ENCODE peak calls at places on chromosomes 11 and 22, in six cellular contexts. One of them, this sample, is unnamed.

GRCh38 chr22:21447694-21448402 is 19.3 kb upstream of the TMEM191C start:
- DNase-seq in fibroblast of villous mesenchyme: no peak
- DNase-seq in spleen: peak; percentile 55
- DNase-seq in fibroblast of pulmonary artery: no peak
- DNase-seq in neural progenitor cell: peak; percentile 4
- DNase-seq in cardiac fibroblast: no peak
- DNase-seq in this sample: no peak

GRCh38 chr11:18332302-18332701 is 9.9 kb downstream of the GTF2H1 start:
- DNase-seq in fibroblast of villous mesenchyme: no peak
- DNase-seq in spleen: no peak
- DNase-seq in fibroblast of pulmonary artery: no peak
- DNase-seq in neural progenitor cell: no peak
- DNase-seq in cardiac fibroblast: no peak
- DNase-seq in this sample: no peak

GRCh38 chr11:120182790-120183491 is 27.9 kb upstream of the OAF start:
- DNase-seq in fibroblast of villous mesenchyme: no peak
- DNase-seq in spleen: peak; percentile 45
- DNase-seq in fibroblast of pulmonary artery: no peak
- DNase-seq in neural progenitor cell: no peak
- DNase-seq in cardiac fibroblast: peak; percentile 45
- DNase-seq in this sample: no peak

GRCh38 chr11:32331098-32331497 is 104.2 kb downstream of the WT1 start:
- DNase-seq in fibroblast of villous mesenchyme: peak; percentile 59
- DNase-seq in spleen: no peak
- DNase-seq in fibroblast of pulmonary artery: peak; percentile 50
- DNase-seq in neural progenitor cell: no peak
- DNase-seq in cardiac fibroblast: no peak
- DNase-seq in this sample: no peak

GRCh38 chr11:32080381-32080980 is 10.4 kb upstream of the RCN1 start:
- DNase-seq in fibroblast of villous mesenchyme: peak; percentile 54
- DNase-seq in spleen: no peak
- DNase-seq in fibroblast of pulmonary artery: no peak
- DNase-seq in neural progenitor cell: no peak
- DNase-seq in cardiac fibroblast: peak; percentile 11
- DNase-seq in this sample: no peak

GRCh38 chr11:34425863-34426262 is 12.9 kb upstream of the CAT start:
- DNase-seq in fibroblast of villous mesenchyme: peak; percentile 70
- DNase-seq in spleen: no peak
- DNase-seq in fibroblast of pulmonary artery: no peak
- DNase-seq in neural progenitor cell: no peak
- DNase-seq in cardiac fibroblast: no peak
- DNase-seq in this sample: no peak

GRCh38 chr11:73270089-73270854 is 1.9 kb upstream of the P2RY6 start:
- DNase-seq in fibroblast of villous mesenchyme: no peak
- DNase-seq in spleen: no peak
- DNase-seq in fibroblast of pulmonary artery: no peak
- DNase-seq in neural progenitor cell: no peak
- DNase-seq in cardiac fibroblast: no peak
- DNase-seq in this sample: no peak

GRCh38 chr11:67644472-67645418 is 5.2 kb upstream of the TBX10 start:
- DNase-seq in fibroblast of villous mesenchyme: no peak
- DNase-seq in spleen: no peak
- DNase-seq in fibroblast of pulmonary artery: no peak
- DNase-seq in neural progenitor cell: no peak
- DNase-seq in cardiac fibroblast: no peak
- DNase-seq in this sample: no peak

GRCh38 chr11:45803981-45804805 is 756 bp upstream of the SLC35C1 start:
- DNase-seq in fibroblast of villous mesenchyme: peak; percentile 69
- DNase-seq in spleen: peak; percentile 95
- DNase-seq in fibroblast of pulmonary artery: peak; percentile 38
- DNase-seq in neural progenitor cell: peak; percentile 79
- DNase-seq in cardiac fibroblast: peak; percentile 47
- DNase-seq in this sample: no peak

GRCh38 chr22:24474221-24474620 is 20.9 kb upstream of the UPB1 start:
- DNase-seq in fibroblast of villous mesenchyme: peak; percentile 88
- DNase-seq in spleen: no peak
- DNase-seq in fibroblast of pulmonary artery: peak; percentile 91
- DNase-seq in neural progenitor cell: no peak
- DNase-seq in cardiac fibroblast: peak; percentile 91
- DNase-seq in this sample: no peak

GRCh38 chr11:3232956-3233355 is 739 bp upstream of the MRGPRE start:
- DNase-seq in fibroblast of villous mesenchyme: no peak
- DNase-seq in spleen: no peak
- DNase-seq in fibroblast of pulmonary artery: no peak
- DNase-seq in neural progenitor cell: no peak
- DNase-seq in cardiac fibroblast: no peak
- DNase-seq in this sample: no peak

GRCh38 chr11:120013325-120014250 is 124.3 kb downstream of the TRIM29 start:
- DNase-seq in fibroblast of villous mesenchyme: peak; percentile 33
- DNase-seq in spleen: no peak
- DNase-seq in fibroblast of pulmonary artery: peak; percentile 31
- DNase-seq in neural progenitor cell: peak; percentile 87
- DNase-seq in cardiac fibroblast: peak; percentile 29
- DNase-seq in this sample: no peak

GRCh38 chr11:128336203-128336602 is 251.2 kb downstream of the ETS1 start:
- DNase-seq in fibroblast of villous mesenchyme: peak; percentile 81
- DNase-seq in spleen: peak; percentile 88
- DNase-seq in fibroblast of pulmonary artery: peak; percentile 84
- DNase-seq in neural progenitor cell: no peak
- DNase-seq in cardiac fibroblast: peak; percentile 88
- DNase-seq in this sample: no peak

GRCh38 chr11:71484248-71485062 is 31.5 kb downstream of the NADSYN1 start:
- DNase-seq in fibroblast of villous mesenchyme: no peak
- DNase-seq in spleen: peak; percentile 59
- DNase-seq in fibroblast of pulmonary artery: no peak
- DNase-seq in neural progenitor cell: no peak
- DNase-seq in cardiac fibroblast: no peak
- DNase-seq in this sample: no peak

GRCh38 chr22:37983860-37984791 is at the start of gene SOX10:
- DNase-seq in fibroblast of villous mesenchyme: no peak
- DNase-seq in spleen: no peak
- DNase-seq in fibroblast of pulmonary artery: no peak
- DNase-seq in neural progenitor cell: peak; percentile 73
- DNase-seq in cardiac fibroblast: no peak
- DNase-seq in this sample: no peak

GRCh38 chr22:37981282-37982011 is 2.9 kb downstream of the SOX10 start:
- DNase-seq in fibroblast of villous mesenchyme: no peak
- DNase-seq in spleen: no peak
- DNase-seq in fibroblast of pulmonary artery: no peak
- DNase-seq in neural progenitor cell: no peak
- DNase-seq in cardiac fibroblast: no peak
- DNase-seq in this sample: no peak

GRCh38 chr22:37982938-37983859 is 1.2 kb downstream of the SOX10 start:
- DNase-seq in fibroblast of villous mesenchyme: no peak
- DNase-seq in spleen: no peak
- DNase-seq in fibroblast of pulmonary artery: no peak
- DNase-seq in neural progenitor cell: peak; percentile 71
- DNase-seq in cardiac fibroblast: no peak
- DNase-seq in this sample: no peak

GRCh38 chr22:37979782-37980181 is 4.6 kb downstream of the SOX10 start:
- DNase-seq in fibroblast of villous mesenchyme: no peak
- DNase-seq in spleen: no peak
- DNase-seq in fibroblast of pulmonary artery: no peak
- DNase-seq in neural progenitor cell: peak; percentile 74
- DNase-seq in cardiac fibroblast: no peak
- DNase-seq in this sample: no peak

DNA sequence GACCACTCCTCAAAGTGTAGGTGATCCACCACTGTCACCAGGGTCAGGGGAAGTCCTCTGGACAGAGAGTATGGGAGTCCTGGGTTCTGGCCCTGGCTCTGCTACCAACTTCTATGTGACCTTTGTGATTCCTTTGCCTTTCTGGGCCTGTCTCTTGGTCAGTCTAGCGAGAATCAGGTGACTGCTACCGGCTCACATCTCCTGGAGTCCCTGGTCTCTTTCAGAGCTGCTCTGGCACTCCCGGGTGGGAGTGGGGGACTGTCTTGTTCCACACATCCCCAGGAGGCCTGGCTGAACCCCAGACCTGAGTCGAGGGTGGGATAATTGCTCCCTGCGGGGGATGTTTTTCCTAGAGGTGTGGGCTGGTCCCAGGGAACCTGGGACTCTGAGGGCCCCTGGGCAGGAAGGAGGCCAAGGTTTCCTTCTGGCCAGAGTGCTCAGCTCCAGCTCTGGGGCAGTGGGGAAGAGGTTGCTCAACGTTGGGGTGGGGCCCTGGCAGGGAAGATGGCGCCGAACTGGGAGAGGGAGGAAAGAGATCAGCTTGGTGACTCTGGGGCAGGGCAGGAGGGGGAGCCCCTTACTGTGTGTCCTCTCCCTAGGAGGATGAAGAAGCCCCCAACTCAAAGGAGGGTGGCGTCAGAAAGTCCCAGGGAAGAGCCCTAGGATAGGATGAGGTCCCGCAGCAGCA is 2.1 kb downstream of the SOX10 start:
- DNase-seq in fibroblast of villous mesenchyme: no peak
- DNase-seq in spleen: no peak
- DNase-seq in fibroblast of pulmonary artery: no peak
- DNase-seq in neural progenitor cell: no peak
- DNase-seq in cardiac fibroblast: no peak
- DNase-seq in this sample: no peak
- H3K4me3 ChIP-seq in fibroblast of villous mesenchyme: no peak overlapping the region
- H3K4me3 ChIP-seq in spleen: no peak overlapping the region
- H3K4me3 ChIP-seq in fibroblast of pulmonary artery: no peak overlapping the region
- H3K4me3 ChIP-seq in neural progenitor cell: no peak overlapping the region
- H3K4me3 ChIP-seq in cardiac fibroblast: no peak overlapping the region
- H3K4me3 ChIP-seq in this sample: no peak overlapping the region

GRCh38 chr22:18110944-18111758 is 542 bp downstream of the TUBA8 start:
- DNase-seq in fibroblast of villous mesenchyme: no peak
- DNase-seq in spleen: peak; percentile 51
- DNase-seq in fibroblast of pulmonary artery: no peak
- DNase-seq in neural progenitor cell: peak; percentile 29
- DNase-seq in cardiac fibroblast: no peak
- DNase-seq in this sample: no peak
- H3K4me3 ChIP-seq in fibroblast of villous mesenchyme: peak overlapping the region; percentile 41
- H3K4me3 ChIP-seq in spleen: peak overlapping the region; percentile 46
- H3K4me3 ChIP-seq in fibroblast of pulmonary artery: peak overlapping the region; percentile 40
- H3K4me3 ChIP-seq in neural progenitor cell: peak overlapping the region; percentile 49
- H3K4me3 ChIP-seq in cardiac fibroblast: peak overlapping the region; percentile 27
- H3K4me3 ChIP-seq in this sample: peak overlapping the region; percentile 65

GRCh38 chr11:134411887-134412507 is at the start of gene B3GAT1:
- DNase-seq in fibroblast of villous mesenchyme: no peak
- DNase-seq in spleen: no peak
- DNase-seq in fibroblast of pulmonary artery: no peak
- DNase-seq in neural progenitor cell: peak; percentile 75
- DNase-seq in cardiac fibroblast: no peak
- DNase-seq in this sample: no peak
- H3K4me3 ChIP-seq in fibroblast of villous mesenchyme: no peak within 1 kb of the TSS
- H3K4me3 ChIP-seq in spleen: peak within 1 kb of the TSS; percentile 45
- H3K4me3 ChIP-seq in fibroblast of pulmonary artery: peak within 1 kb of the TSS; percentile 10
- H3K4me3 ChIP-seq in neural progenitor cell: peak within 1 kb of the TSS; percentile 74
- H3K4me3 ChIP-seq in cardiac fibroblast: peak within 1 kb of the TSS; percentile 37
- H3K4me3 ChIP-seq in this sample: no peak within 1 kb of the TSS

GRCh38 chr22:46732513-46732912 is 5.5 kb downstream of the CERK start:
- DNase-seq in fibroblast of villous mesenchyme: no peak
- DNase-seq in spleen: no peak
- DNase-seq in fibroblast of pulmonary artery: no peak
- DNase-seq in neural progenitor cell: no peak
- DNase-seq in cardiac fibroblast: no peak
- DNase-seq in this sample: no peak

GRCh38 chr22:46732041-46732379 is 6.0 kb downstream of the CERK start:
- DNase-seq in fibroblast of villous mesenchyme: no peak
- DNase-seq in spleen: no peak
- DNase-seq in fibroblast of pulmonary artery: no peak
- DNase-seq in neural progenitor cell: no peak
- DNase-seq in cardiac fibroblast: no peak
- DNase-seq in this sample: no peak

GRCh38 chr22:46731246-46732040 is 6.6 kb downstream of the CERK start:
- DNase-seq in fibroblast of villous mesenchyme: peak; percentile 48
- DNase-seq in spleen: no peak
- DNase-seq in fibroblast of pulmonary artery: no peak
- DNase-seq in neural progenitor cell: peak; percentile 65
- DNase-seq in cardiac fibroblast: no peak
- DNase-seq in this sample: no peak

GRCh38 chr22:46728470-46728869 is 9.6 kb downstream of the CERK start:
- DNase-seq in fibroblast of villous mesenchyme: no peak
- DNase-seq in spleen: no peak
- DNase-seq in fibroblast of pulmonary artery: no peak
- DNase-seq in neural progenitor cell: no peak
- DNase-seq in cardiac fibroblast: no peak
- DNase-seq in this sample: no peak

GRCh38 chr22:46730568-46731245 is 7.3 kb downstream of the CERK start:
- DNase-seq in fibroblast of villous mesenchyme: peak; percentile 82
- DNase-seq in spleen: no peak
- DNase-seq in fibroblast of pulmonary artery: no peak
- DNase-seq in neural progenitor cell: no peak
- DNase-seq in cardiac fibroblast: no peak
- DNase-seq in this sample: no peak
- H3K4me3 ChIP-seq in fibroblast of villous mesenchyme: no peak overlapping the region
- H3K4me3 ChIP-seq in spleen: no peak overlapping the region
- H3K4me3 ChIP-seq in fibroblast of pulmonary artery: no peak overlapping the region
- H3K4me3 ChIP-seq in neural progenitor cell: no peak overlapping the region
- H3K4me3 ChIP-seq in cardiac fibroblast: no peak overlapping the region
- H3K4me3 ChIP-seq in this sample: no peak overlapping the region

GRCh38 chr22:41978732-41979131 is 9.5 kb downstream of the SEPTIN3 start:
- DNase-seq in fibroblast of villous mesenchyme: no peak
- DNase-seq in spleen: no peak
- DNase-seq in fibroblast of pulmonary artery: no peak
- DNase-seq in neural progenitor cell: no peak
- DNase-seq in cardiac fibroblast: no peak
- DNase-seq in this sample: no peak

GRCh38 chr22:41974691-41975290 is 5.5 kb downstream of the SEPTIN3 start:
- DNase-seq in fibroblast of villous mesenchyme: no peak
- DNase-seq in spleen: no peak
- DNase-seq in fibroblast of pulmonary artery: no peak
- DNase-seq in neural progenitor cell: no peak
- DNase-seq in cardiac fibroblast: no peak
- DNase-seq in this sample: no peak

GRCh38 chr22:41975299-41976069 is 6.2 kb downstream of the SEPTIN3 start:
- DNase-seq in fibroblast of villous mesenchyme: no peak
- DNase-seq in spleen: no peak
- DNase-seq in fibroblast of pulmonary artery: no peak
- DNase-seq in neural progenitor cell: no peak
- DNase-seq in cardiac fibroblast: no peak
- DNase-seq in this sample: no peak

GRCh38 chr22:41976070-41976901 is 7.0 kb downstream of the SEPTIN3 start:
- DNase-seq in fibroblast of villous mesenchyme: no peak
- DNase-seq in spleen: peak; percentile 86
- DNase-seq in fibroblast of pulmonary artery: no peak
- DNase-seq in neural progenitor cell: peak; percentile 81
- DNase-seq in cardiac fibroblast: no peak
- DNase-seq in this sample: no peak

DNA sequence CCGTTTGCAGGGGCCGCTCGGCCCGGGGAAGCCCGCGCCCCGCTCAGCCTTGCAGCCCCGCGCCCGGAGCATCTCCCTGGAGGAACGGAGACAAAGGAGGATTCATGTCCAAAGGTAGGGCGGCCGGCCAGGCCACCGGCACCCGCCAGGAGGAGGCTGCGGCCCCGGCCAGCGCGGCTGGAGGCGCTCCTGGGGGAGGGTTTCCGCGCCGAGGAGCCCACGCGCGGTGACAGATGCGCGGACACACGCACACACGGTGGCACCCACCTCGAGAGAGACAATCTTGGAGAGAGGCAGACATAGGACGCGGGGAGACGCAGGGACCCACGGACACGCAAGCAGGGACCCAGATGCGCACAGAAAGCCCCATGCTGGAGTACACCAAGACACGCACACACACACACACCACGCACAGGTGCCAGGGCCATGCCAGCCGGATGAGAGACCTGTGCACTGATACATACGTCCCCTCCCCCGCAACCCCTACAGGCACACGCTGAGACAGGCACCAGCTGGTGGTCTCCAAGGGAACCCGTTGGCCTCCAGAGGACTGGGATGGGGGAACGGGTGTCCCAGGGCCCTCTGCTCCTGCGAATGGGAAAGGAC is 7.8 kb downstream of the SEPTIN3 start:
- DNase-seq in fibroblast of villous mesenchyme: no peak
- DNase-seq in spleen: no peak
- DNase-seq in fibroblast of pulmonary artery: no peak
- DNase-seq in neural progenitor cell: peak; percentile 42
- DNase-seq in cardiac fibroblast: no peak
- DNase-seq in this sample: no peak
- H3K4me3 ChIP-seq in fibroblast of villous mesenchyme: peak overlapping the region; percentile 23
- H3K4me3 ChIP-seq in spleen: peak overlapping the region; percentile 45
- H3K4me3 ChIP-seq in fibroblast of pulmonary artery: no peak overlapping the region
- H3K4me3 ChIP-seq in neural progenitor cell: peak overlapping the region; percentile 87
- H3K4me3 ChIP-seq in cardiac fibroblast: peak overlapping the region; percentile 11
- H3K4me3 ChIP-seq in this sample: peak overlapping the region; percentile 29

This sample was measured in GM12878.